ENCODE peak calls at places on chromosomes 11 and 22, in nine cellular contexts. One of them, this sample, is unnamed.

GRCh38 chr22:45082795-45083194 is 73.0 kb upstream of the PHF21B start:
- DNase-seq in neural progenitor cell: peak; percentile 52
- DNase-seq in endothelial cell of umbilical vein: no peak
- DNase-seq in mammary epithelial cell: no peak
- DNase-seq in GM23248: peak; percentile 39
- DNase-seq in keratinocyte: no peak
- DNase-seq in K562: peak; percentile 16
- DNase-seq in hepatocyte: no peak
- DNase-seq in fibroblast of lung: no peak
- DNase-seq in this sample: no peak

GRCh38 chr11:79648766-79649545 is 208.1 kb upstream of the TENM4 start:
- DNase-seq in keratinocyte: no peak
- DNase-seq in fibroblast of lung: no peak
- DNase-seq in endothelial cell of umbilical vein: no peak
- DNase-seq in K562: no peak
- DNase-seq in neural progenitor cell: no peak
- DNase-seq in GM23248: no peak
- DNase-seq in mammary epithelial cell: no peak
- DNase-seq in hepatocyte: peak; percentile 48
- DNase-seq in this sample: no peak

GRCh38 chr22:40720538-40721256 is 41.4 kb downstream of the MCHR1 start:
- DNase-seq in neural progenitor cell: no peak
- DNase-seq in fibroblast of lung: peak; percentile 54
- DNase-seq in GM23248: peak; percentile 52
- DNase-seq in mammary epithelial cell: no peak
- DNase-seq in hepatocyte: no peak
- DNase-seq in keratinocyte: no peak
- DNase-seq in K562: no peak
- DNase-seq in endothelial cell of umbilical vein: no peak
- DNase-seq in this sample: no peak

GRCh38 chr11:96341237-96342130 is 1.5 kb downstream of the MAML2 start:
- DNase-seq in keratinocyte: no peak
- DNase-seq in neural progenitor cell: peak; percentile 72
- DNase-seq in GM23248: peak; percentile 65
- DNase-seq in hepatocyte: peak; percentile 57
- DNase-seq in endothelial cell of umbilical vein: peak; percentile 49
- DNase-seq in fibroblast of lung: peak; percentile 45
- DNase-seq in K562: peak; percentile 79
- DNase-seq in mammary epithelial cell: peak; percentile 46
- DNase-seq in this sample: peak; percentile 35

GRCh38 chr11:120134106-120134930 is 3.6 kb downstream of the TRIM29 start:
- DNase-seq in endothelial cell of umbilical vein: no peak
- DNase-seq in K562: no peak
- DNase-seq in GM23248: no peak
- DNase-seq in hepatocyte: no peak
- DNase-seq in fibroblast of lung: no peak
- DNase-seq in neural progenitor cell: no peak
- DNase-seq in mammary epithelial cell: no peak
- DNase-seq in keratinocyte: no peak
- DNase-seq in this sample: no peak

GRCh38 chr11:88338223-88338661 is 706 bp upstream of the CTSC start:
- DNase-seq in mammary epithelial cell: peak; percentile 87
- DNase-seq in neural progenitor cell: peak; percentile 14
- DNase-seq in endothelial cell of umbilical vein: peak; percentile 69
- DNase-seq in hepatocyte: peak; percentile 64
- DNase-seq in GM23248: peak; percentile 78
- DNase-seq in keratinocyte: peak; percentile 49
- DNase-seq in fibroblast of lung: peak; percentile 74
- DNase-seq in K562: peak; percentile 64
- DNase-seq in this sample: peak; percentile 83

GRCh38 chr22:20089977-20090729 is 10.1 kb downstream of the DGCR8 start:
- DNase-seq in GM23248: peak; percentile 76
- DNase-seq in keratinocyte: no peak
- DNase-seq in hepatocyte: no peak
- DNase-seq in K562: no peak
- DNase-seq in mammary epithelial cell: no peak
- DNase-seq in endothelial cell of umbilical vein: no peak
- DNase-seq in neural progenitor cell: no peak
- DNase-seq in fibroblast of lung: no peak
- DNase-seq in this sample: no peak

GRCh38 chr22:32202539-32203180 is 2.2 kb downstream of the RFPL2 start:
- DNase-seq in neural progenitor cell: peak; percentile 76
- DNase-seq in endothelial cell of umbilical vein: peak; percentile 45
- DNase-seq in GM23248: peak; percentile 53
- DNase-seq in mammary epithelial cell: peak; percentile 51
- DNase-seq in K562: peak; percentile 22
- DNase-seq in fibroblast of lung: peak; percentile 41
- DNase-seq in keratinocyte: no peak
- DNase-seq in hepatocyte: peak; percentile 84
- DNase-seq in this sample: peak; percentile 19

GRCh38 chr22:48828688-48829087 is 999.0 kb downstream of the BRD1 start:
- DNase-seq in hepatocyte: no peak
- DNase-seq in GM23248: no peak
- DNase-seq in keratinocyte: no peak
- DNase-seq in mammary epithelial cell: no peak
- DNase-seq in neural progenitor cell: no peak
- DNase-seq in K562: no peak
- DNase-seq in endothelial cell of umbilical vein: no peak
- DNase-seq in fibroblast of lung: no peak
- DNase-seq in this sample: no peak

GRCh38 chr11:33672273-33672672 is 28.4 kb downstream of the C11orf91 start:
- DNase-seq in neural progenitor cell: no peak
- DNase-seq in GM23248: no peak
- DNase-seq in K562: no peak
- DNase-seq in endothelial cell of umbilical vein: no peak
- DNase-seq in mammary epithelial cell: no peak
- DNase-seq in fibroblast of lung: no peak
- DNase-seq in keratinocyte: no peak
- DNase-seq in hepatocyte: no peak
- DNase-seq in this sample: no peak

GRCh38 chr22:25746012-25746373 is 4.0 kb downstream of the MYO18B start:
- DNase-seq in mammary epithelial cell: peak; percentile 69
- DNase-seq in keratinocyte: no peak
- DNase-seq in GM23248: peak; percentile 66
- DNase-seq in neural progenitor cell: no peak
- DNase-seq in K562: no peak
- DNase-seq in hepatocyte: no peak
- DNase-seq in endothelial cell of umbilical vein: peak; percentile 73
- DNase-seq in fibroblast of lung: peak; percentile 76
- DNase-seq in this sample: no peak

GRCh38 chr11:71562120-71562519 is 3.2 kb upstream of the KRTAP5-10 start:
- DNase-seq in neural progenitor cell: no peak
- DNase-seq in GM23248: peak; percentile 25
- DNase-seq in mammary epithelial cell: peak; percentile 18
- DNase-seq in K562: no peak
- DNase-seq in hepatocyte: no peak
- DNase-seq in endothelial cell of umbilical vein: no peak
- DNase-seq in fibroblast of lung: no peak
- DNase-seq in keratinocyte: no peak
- DNase-seq in this sample: no peak

GRCh38 chr22:31829505-31829904 is 75.7 kb downstream of the DEPDC5 start:
- DNase-seq in keratinocyte: peak; percentile 54
- DNase-seq in GM23248: peak; percentile 96
- DNase-seq in K562: peak; percentile 59
- DNase-seq in endothelial cell of umbilical vein: peak; percentile 73
- DNase-seq in hepatocyte: peak; percentile 68
- DNase-seq in fibroblast of lung: peak; percentile 95
- DNase-seq in mammary epithelial cell: peak; percentile 98
- DNase-seq in neural progenitor cell: no peak
- DNase-seq in this sample: no peak

GRCh38 chr11:66338276-66339162 is 2.3 kb upstream of the RIN1 start:
- DNase-seq in K562: no peak
- DNase-seq in mammary epithelial cell: no peak
- DNase-seq in hepatocyte: no peak
- DNase-seq in GM23248: no peak
- DNase-seq in fibroblast of lung: no peak
- DNase-seq in keratinocyte: no peak
- DNase-seq in neural progenitor cell: no peak
- DNase-seq in endothelial cell of umbilical vein: no peak
- DNase-seq in this sample: no peak

GRCh38 chr11:94897330-94897768 is 76.0 kb downstream of the CWC15 start:
- DNase-seq in neural progenitor cell: peak; percentile 56
- DNase-seq in keratinocyte: no peak
- DNase-seq in GM23248: peak; percentile 56
- DNase-seq in K562: peak; percentile 58
- DNase-seq in fibroblast of lung: peak; percentile 38
- DNase-seq in endothelial cell of umbilical vein: peak; percentile 61
- DNase-seq in mammary epithelial cell: peak; percentile 21
- DNase-seq in hepatocyte: peak; percentile 66
- DNase-seq in this sample: peak; percentile 43

GRCh38 chr11:116918925-116919653 is 81.7 kb upstream of the APOA1 start:
- DNase-seq in fibroblast of lung: no peak
- DNase-seq in K562: no peak
- DNase-seq in hepatocyte: no peak
- DNase-seq in GM23248: no peak
- DNase-seq in mammary epithelial cell: no peak
- DNase-seq in neural progenitor cell: no peak
- DNase-seq in keratinocyte: no peak
- DNase-seq in endothelial cell of umbilical vein: peak; percentile 44
- DNase-seq in this sample: no peak

GRCh38 chr11:119375629-119376196 is 5.8 kb downstream of the USP2 start:
- DNase-seq in keratinocyte: no peak
- DNase-seq in GM23248: peak; percentile 86
- DNase-seq in endothelial cell of umbilical vein: no peak
- DNase-seq in K562: peak; percentile 59
- DNase-seq in mammary epithelial cell: no peak
- DNase-seq in fibroblast of lung: peak; percentile 80
- DNase-seq in hepatocyte: no peak
- DNase-seq in neural progenitor cell: peak; percentile 57
- DNase-seq in this sample: no peak

GRCh38 chr11:132718711-132719641 is 813.3 kb downstream of the OPCML start:
- DNase-seq in GM23248: peak; percentile 27
- DNase-seq in hepatocyte: no peak
- DNase-seq in neural progenitor cell: no peak
- DNase-seq in fibroblast of lung: peak; percentile 78
- DNase-seq in keratinocyte: no peak
- DNase-seq in mammary epithelial cell: no peak
- DNase-seq in K562: no peak
- DNase-seq in endothelial cell of umbilical vein: no peak
- DNase-seq in this sample: peak; percentile 89

GRCh38 chr11:111975076-111975806 is 38.1 kb downstream of the DIXDC1 start:
- DNase-seq in endothelial cell of umbilical vein: peak; percentile 88
- DNase-seq in mammary epithelial cell: no peak
- DNase-seq in keratinocyte: no peak
- DNase-seq in hepatocyte: no peak
- DNase-seq in GM23248: peak; percentile 26
- DNase-seq in neural progenitor cell: no peak
- DNase-seq in K562: no peak
- DNase-seq in fibroblast of lung: no peak
- DNase-seq in this sample: no peak

GRCh38 chr11:134792044-134792443 is 380.0 kb upstream of the B3GAT1 start:
- DNase-seq in keratinocyte: no peak
- DNase-seq in K562: no peak
- DNase-seq in neural progenitor cell: no peak
- DNase-seq in fibroblast of lung: no peak
- DNase-seq in hepatocyte: no peak
- DNase-seq in GM23248: no peak
- DNase-seq in endothelial cell of umbilical vein: no peak
- DNase-seq in mammary epithelial cell: no peak
- DNase-seq in this sample: no peak

GRCh38 chr22:41919357-41920224 is 4.7 kb upstream of the SHISA8 start:
- DNase-seq in keratinocyte: no peak
- DNase-seq in hepatocyte: peak; percentile 66
- DNase-seq in mammary epithelial cell: no peak
- DNase-seq in K562: peak; percentile 48
- DNase-seq in GM23248: peak; percentile 62
- DNase-seq in endothelial cell of umbilical vein: no peak
- DNase-seq in fibroblast of lung: peak; percentile 16
- DNase-seq in neural progenitor cell: peak; percentile 53
- DNase-seq in this sample: no peak
- TF ChIP-seq EZH2 in keratinocyte: no peak
- TF ChIP-seq EZH2 in hepatocyte: peak; percentile 57
- TF ChIP-seq EZH2 in mammary epithelial cell: no peak
- TF ChIP-seq EZH2 in K562: no peak
- TF ChIP-seq EZH2 in GM23248: no peak
- TF ChIP-seq EZH2 in endothelial cell of umbilical vein: no peak
- TF ChIP-seq EZH2 in fibroblast of lung: no peak
- TF ChIP-seq EZH2 in neural progenitor cell: peak; percentile 83
- TF ChIP-seq EZH2 in this sample: no peak

GRCh38 chr22:30634477-30635233 is 926 bp upstream of the SLC35E4 start:
- DNase-seq in mammary epithelial cell: peak; percentile 82
- DNase-seq in GM23248: peak; percentile 92
- DNase-seq in keratinocyte: peak; percentile 58
- DNase-seq in K562: peak; percentile 83
- DNase-seq in neural progenitor cell: peak; percentile 91
- DNase-seq in fibroblast of lung: peak; percentile 80
- DNase-seq in hepatocyte: peak; percentile 93
- DNase-seq in endothelial cell of umbilical vein: peak; percentile 91
- DNase-seq in this sample: peak; percentile 82
- H3K4me2 ChIP-seq in mammary epithelial cell: peak overlapping the region; percentile 96
- H3K4me2 ChIP-seq in GM23248: peak overlapping the region; percentile 93
- H3K4me2 ChIP-seq in keratinocyte: peak overlapping the region; percentile 73
- H3K4me2 ChIP-seq in K562: peak overlapping the region; percentile 55
- H3K4me2 ChIP-seq in neural progenitor cell: peak overlapping the region; percentile 96
- H3K4me2 ChIP-seq in fibroblast of lung: peak overlapping the region; percentile 75
- H3K4me2 ChIP-seq in hepatocyte: peak overlapping the region; percentile 100
- H3K4me2 ChIP-seq in endothelial cell of umbilical vein: peak overlapping the region; percentile 85
- H3K4me2 ChIP-seq in this sample: peak overlapping the region; percentile 92

DNA sequence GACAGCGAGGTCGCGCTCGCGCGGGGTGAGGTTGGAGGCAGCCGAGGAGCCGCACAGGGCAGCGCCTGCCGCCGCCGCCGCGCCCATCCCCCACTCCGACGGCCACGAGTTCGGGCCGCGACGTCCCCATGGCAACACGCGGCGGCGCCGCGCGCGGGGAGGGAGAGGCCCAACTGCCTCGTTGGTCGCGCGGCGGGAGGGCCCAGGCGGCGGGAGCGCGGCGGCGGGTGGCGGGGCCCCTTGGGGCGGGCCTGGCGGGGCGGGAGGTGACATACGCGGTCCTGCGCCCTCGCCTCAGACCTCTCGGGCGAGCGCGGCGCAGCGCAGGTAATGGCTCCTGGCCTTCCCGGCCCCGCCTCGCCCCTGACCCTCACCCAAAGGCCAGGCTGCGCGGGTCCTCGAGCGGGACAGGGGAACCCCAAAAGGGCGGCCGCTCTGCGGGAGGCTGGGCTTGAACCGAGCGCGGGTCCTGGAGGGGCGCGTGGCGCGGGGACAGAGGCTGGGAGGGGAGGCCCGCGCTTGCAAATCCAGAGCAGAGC is at the start of gene DEUP1:
- DNase-seq in keratinocyte: no peak
- DNase-seq in hepatocyte: peak; percentile 85
- DNase-seq in fibroblast of lung: peak; percentile 17
- DNase-seq in neural progenitor cell: peak; percentile 83
- DNase-seq in mammary epithelial cell: no peak
- DNase-seq in GM23248: peak; percentile 4
- DNase-seq in K562: peak; percentile 85
- DNase-seq in endothelial cell of umbilical vein: peak; percentile 1
- DNase-seq in this sample: no peak
- TF ChIP-seq EZH2 in keratinocyte: no peak
- TF ChIP-seq EZH2 in hepatocyte: no peak
- TF ChIP-seq EZH2 in fibroblast of lung: no peak
- TF ChIP-seq EZH2 in neural progenitor cell: peak; percentile 55
- TF ChIP-seq EZH2 in mammary epithelial cell: no peak
- TF ChIP-seq EZH2 in GM23248: peak; percentile 15
- TF ChIP-seq EZH2 in K562: no peak
- TF ChIP-seq EZH2 in endothelial cell of umbilical vein: no peak
- TF ChIP-seq EZH2 in this sample: no peak

DNA sequence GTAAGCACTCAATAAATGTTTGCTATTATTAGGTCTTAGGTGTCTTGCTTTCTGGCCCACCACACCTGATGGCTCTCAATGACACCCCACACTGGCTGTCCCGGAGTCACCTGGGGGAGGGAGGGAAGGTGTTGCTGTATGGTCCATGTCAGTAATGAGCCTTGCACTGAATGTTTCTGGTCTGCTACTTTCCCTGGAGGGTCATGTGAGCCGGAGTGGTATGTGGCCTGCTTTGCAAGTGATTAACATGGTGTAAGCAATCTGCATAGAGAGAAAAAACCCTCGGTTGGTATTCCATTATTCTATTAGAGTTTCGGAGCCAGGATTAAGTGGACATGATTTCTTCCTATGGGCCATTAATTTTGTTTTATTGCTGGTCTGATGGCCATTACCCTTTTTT is 63.9 kb downstream of the PKNOX2 start:
- DNase-seq in neural progenitor cell: no peak
- DNase-seq in fibroblast of lung: no peak
- DNase-seq in K562: no peak
- DNase-seq in GM23248: no peak
- DNase-seq in mammary epithelial cell: no peak
- DNase-seq in keratinocyte: no peak
- DNase-seq in hepatocyte: no peak
- DNase-seq in endothelial cell of umbilical vein: no peak
- DNase-seq in this sample: no peak
- H3K4me2 ChIP-seq in neural progenitor cell: no peak overlapping the region
- H3K4me2 ChIP-seq in fibroblast of lung: no peak overlapping the region
- H3K4me2 ChIP-seq in K562: no peak overlapping the region
- H3K4me2 ChIP-seq in GM23248: no peak overlapping the region
- H3K4me2 ChIP-seq in mammary epithelial cell: no peak overlapping the region
- H3K4me2 ChIP-seq in keratinocyte: no peak overlapping the region
- H3K4me2 ChIP-seq in hepatocyte: no peak overlapping the region
- H3K4me2 ChIP-seq in endothelial cell of umbilical vein: no peak overlapping the region
- H3K4me2 ChIP-seq in this sample: no peak overlapping the region

This sample was measured in DND-41.